ENCODE peak calls at places on chromosome 3, in four cellular contexts. One of them, this sample, is unnamed.

GRCh38 chr3:127473244-127474024 is 117.1 kb downstream of the TPRA1 start:
- DNase-seq in K562: peak; percentile 7
- DNase-seq in GM12878: no peak
- DNase-seq in HL-60: no peak
- DNase-seq in this sample: peak; percentile 50

GRCh38 chr3:55203486-55204010 is 275.7 kb upstream of the LRTM1 start:
- DNase-seq in K562: no peak
- DNase-seq in GM12878: no peak
- DNase-seq in HL-60: no peak
- DNase-seq in this sample: no peak

GRCh38 chr3:174783502-174783901 is 75.6 kb upstream of the NAALADL2 start:
- DNase-seq in K562: no peak
- DNase-seq in GM12878: no peak
- DNase-seq in HL-60: no peak
- DNase-seq in this sample: no peak

GRCh38 chr3:46297658-46298423 is 55.6 kb downstream of the CCR3 start:
- DNase-seq in K562: no peak
- DNase-seq in GM12878: no peak
- DNase-seq in HL-60: peak; percentile 43
- DNase-seq in this sample: no peak

GRCh38 chr3:79729096-79729495 is 38.7 kb downstream of the ROBO1 start:
- DNase-seq in K562: no peak
- DNase-seq in GM12878: no peak
- DNase-seq in HL-60: no peak
- DNase-seq in this sample: no peak

GRCh38 chr3:94862703-94863102 is 799.8 kb downstream of the NSUN3 start:
- DNase-seq in K562: peak; percentile 3
- DNase-seq in GM12878: no peak
- DNase-seq in HL-60: peak; percentile 31
- DNase-seq in this sample: no peak

GRCh38 chr3:66450389-66451022 is 50.3 kb downstream of the LRIG1 start:
- DNase-seq in K562: no peak
- DNase-seq in GM12878: no peak
- DNase-seq in HL-60: no peak
- DNase-seq in this sample: no peak

GRCh38 chr3:171862993-171863521 is 19.9 kb downstream of the TMEM212 start:
- DNase-seq in K562: no peak
- DNase-seq in GM12878: no peak
- DNase-seq in HL-60: no peak
- DNase-seq in this sample: no peak

GRCh38 chr3:4575413-4575812 is 82.3 kb downstream of the ITPR1 start:
- DNase-seq in K562: no peak
- DNase-seq in GM12878: no peak
- DNase-seq in HL-60: no peak
- DNase-seq in this sample: no peak

GRCh38 chr3:86937306-86937791 is 53.6 kb downstream of the VGLL3 start:
- DNase-seq in K562: no peak
- DNase-seq in GM12878: no peak
- DNase-seq in HL-60: no peak
- DNase-seq in this sample: no peak

GRCh38 chr3:184337315-184337714 is at the start of gene FAM131A:
- DNase-seq in K562: no peak
- DNase-seq in GM12878: no peak
- DNase-seq in HL-60: no peak
- DNase-seq in this sample: no peak

GRCh38 chr3:49602877-49603411 is 48.7 kb downstream of the BSN start:
- DNase-seq in K562: no peak
- DNase-seq in GM12878: no peak
- DNase-seq in HL-60: no peak
- DNase-seq in this sample: no peak

GRCh38 chr3:43106293-43106628 is 382 bp upstream of the POMGNT2 start:
- DNase-seq in K562: no peak
- DNase-seq in GM12878: no peak
- DNase-seq in HL-60: no peak
- DNase-seq in this sample: no peak

GRCh38 chr3:195102609-195103467 is 168.1 kb downstream of the XXYLT1 start:
- DNase-seq in K562: peak; percentile 61
- DNase-seq in GM12878: no peak
- DNase-seq in HL-60: no peak
- DNase-seq in this sample: no peak

GRCh38 chr3:132593241-132593949 is 3.7 kb upstream of the ACKR4 start:
- DNase-seq in K562: no peak
- DNase-seq in GM12878: no peak
- DNase-seq in HL-60: no peak
- DNase-seq in this sample: no peak

GRCh38 chr3:9147896-9148267 is 101.6 kb downstream of the SRGAP3 start:
- DNase-seq in K562: no peak
- DNase-seq in GM12878: no peak
- DNase-seq in HL-60: no peak
- DNase-seq in this sample: no peak

GRCh38 chr3:132660056-132660744 is at the start of gene UBA5:
- DNase-seq in K562: peak; percentile 75
- DNase-seq in GM12878: peak; percentile 30
- DNase-seq in HL-60: peak; percentile 74
- DNase-seq in this sample: peak; percentile 69

GRCh38 chr3:53420831-53421230 is 73.5 kb upstream of the DCP1A start:
- DNase-seq in K562: no peak
- DNase-seq in GM12878: no peak
- DNase-seq in HL-60: no peak
- DNase-seq in this sample: no peak
- TF ChIP-seq SPI1 in K562: no peak
- TF ChIP-seq SPI1 in GM12878: no peak
- TF ChIP-seq SPI1 in HL-60: no peak
- TF ChIP-seq SPI1 in this sample: no peak

GRCh38 chr3:186966406-186966805 is 36.1 kb downstream of the ST6GAL1 start:
- DNase-seq in K562: no peak
- DNase-seq in GM12878: no peak
- DNase-seq in HL-60: no peak
- DNase-seq in this sample: no peak

GRCh38 chr3:186965141-186965879 is 35.0 kb downstream of the ST6GAL1 start:
- DNase-seq in K562: no peak
- DNase-seq in GM12878: peak; percentile 43
- DNase-seq in HL-60: no peak
- DNase-seq in this sample: no peak

GRCh38 chr3:186964629-186965028 is 34.3 kb downstream of the ST6GAL1 start:
- DNase-seq in K562: no peak
- DNase-seq in GM12878: no peak
- DNase-seq in HL-60: no peak
- DNase-seq in this sample: no peak

GRCh38 chr3:186969607-186970006 is 39.3 kb downstream of the ST6GAL1 start:
- DNase-seq in K562: no peak
- DNase-seq in GM12878: no peak
- DNase-seq in HL-60: no peak
- DNase-seq in this sample: no peak

GRCh38 chr3:186967686-186968085 is 37.4 kb downstream of the ST6GAL1 start:
- DNase-seq in K562: no peak
- DNase-seq in GM12878: no peak
- DNase-seq in HL-60: peak; percentile 36
- DNase-seq in this sample: no peak
- TF ChIP-seq SPI1 in K562: no peak
- TF ChIP-seq SPI1 in GM12878: no peak
- TF ChIP-seq SPI1 in HL-60: no peak
- TF ChIP-seq SPI1 in this sample: no peak

DNA sequence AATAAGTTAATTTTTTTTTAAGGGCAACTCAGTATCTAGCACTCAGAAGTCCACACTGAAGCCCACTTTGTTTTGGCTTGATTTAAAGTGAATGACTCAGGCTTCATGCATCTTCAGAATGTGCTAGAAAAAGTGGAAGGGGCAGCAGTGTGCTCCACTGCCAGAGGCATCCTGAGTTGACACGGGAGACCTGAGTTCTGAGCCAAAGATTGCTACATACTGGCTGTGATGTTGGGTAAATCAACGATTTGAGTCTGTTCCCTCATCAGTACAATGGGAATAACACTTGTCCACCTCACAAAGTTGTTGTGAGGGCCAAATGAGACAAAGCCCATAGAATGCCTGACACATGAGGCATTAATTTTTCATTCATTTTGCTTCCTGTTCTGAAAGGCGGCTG is 19.0 kb downstream of the TMEM43 start:
- DNase-seq in K562: no peak
- DNase-seq in GM12878: no peak
- DNase-seq in HL-60: peak; percentile 51
- DNase-seq in this sample: no peak
- TF ChIP-seq SPI1 in K562: no peak
- TF ChIP-seq SPI1 in GM12878: no peak
- TF ChIP-seq SPI1 in HL-60: no peak
- TF ChIP-seq SPI1 in this sample: no peak

GRCh38 chr3:114586119-114586518 is 292.3 kb downstream of the TIGIT start:
- DNase-seq in K562: no peak
- DNase-seq in GM12878: no peak
- DNase-seq in HL-60: no peak
- DNase-seq in this sample: no peak
- TF ChIP-seq SPI1 in K562: no peak
- TF ChIP-seq SPI1 in GM12878: no peak
- TF ChIP-seq SPI1 in HL-60: no peak
- TF ChIP-seq SPI1 in this sample: no peak

GRCh38 chr3:17730318-17730967 is 12.0 kb downstream of the TBC1D5 start:
- DNase-seq in K562: peak; percentile 98
- DNase-seq in GM12878: no peak
- DNase-seq in HL-60: no peak
- DNase-seq in this sample: no peak
- TF ChIP-seq SPI1 in K562: no peak
- TF ChIP-seq SPI1 in GM12878: no peak
- TF ChIP-seq SPI1 in HL-60: no peak
- TF ChIP-seq SPI1 in this sample: no peak

GRCh38 chr3:170002231-170002630 is 35.6 kb upstream of the GPR160 start:
- DNase-seq in K562: no peak
- DNase-seq in GM12878: no peak
- DNase-seq in HL-60: no peak
- DNase-seq in this sample: no peak
- TF ChIP-seq SPI1 in K562: no peak
- TF ChIP-seq SPI1 in GM12878: no peak
- TF ChIP-seq SPI1 in HL-60: no peak
- TF ChIP-seq SPI1 in this sample: no peak

DNA sequence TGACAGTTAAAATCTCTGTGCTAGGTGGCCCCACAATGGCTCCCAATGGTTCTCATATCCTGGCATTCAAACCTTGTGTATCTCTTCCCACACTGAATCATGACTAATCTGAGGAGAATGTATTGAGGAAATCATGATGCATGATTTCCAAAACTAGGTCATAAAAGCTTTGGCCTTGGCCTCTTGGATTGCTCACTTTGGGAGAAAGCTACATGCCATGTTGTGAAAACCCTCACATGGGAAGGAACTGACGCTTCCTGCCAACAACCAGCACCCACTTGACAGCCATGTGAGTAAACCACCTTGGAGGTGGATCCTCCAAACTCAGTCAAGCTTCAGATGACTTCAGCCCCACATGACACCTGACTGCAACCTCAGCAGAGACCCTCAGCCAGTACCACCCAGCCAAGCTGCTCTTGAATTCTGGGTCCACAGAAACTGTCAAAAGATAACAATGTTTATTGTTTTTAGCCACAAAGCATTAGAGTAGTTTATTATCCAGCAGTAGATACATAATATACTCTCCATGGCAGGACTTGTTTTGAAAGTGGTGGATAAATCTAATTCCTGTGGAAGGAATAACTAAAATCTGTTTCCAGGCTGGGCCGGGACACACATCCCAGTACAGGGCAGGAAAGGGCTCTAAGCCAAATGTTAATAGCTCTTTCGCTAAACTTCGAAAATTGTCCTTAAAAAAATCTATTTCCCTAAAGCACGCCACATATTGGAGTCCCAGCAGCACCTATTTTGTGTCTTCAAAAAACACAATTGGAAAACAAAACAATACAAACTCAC is 1.0 kb upstream of the ZNF620 start:
- DNase-seq in K562: no peak
- DNase-seq in GM12878: no peak
- DNase-seq in HL-60: no peak
- DNase-seq in this sample: no peak
- TF ChIP-seq SPI1 in K562: no peak
- TF ChIP-seq SPI1 in GM12878: no peak
- TF ChIP-seq SPI1 in HL-60: no peak
- TF ChIP-seq SPI1 in this sample: no peak

DNA sequence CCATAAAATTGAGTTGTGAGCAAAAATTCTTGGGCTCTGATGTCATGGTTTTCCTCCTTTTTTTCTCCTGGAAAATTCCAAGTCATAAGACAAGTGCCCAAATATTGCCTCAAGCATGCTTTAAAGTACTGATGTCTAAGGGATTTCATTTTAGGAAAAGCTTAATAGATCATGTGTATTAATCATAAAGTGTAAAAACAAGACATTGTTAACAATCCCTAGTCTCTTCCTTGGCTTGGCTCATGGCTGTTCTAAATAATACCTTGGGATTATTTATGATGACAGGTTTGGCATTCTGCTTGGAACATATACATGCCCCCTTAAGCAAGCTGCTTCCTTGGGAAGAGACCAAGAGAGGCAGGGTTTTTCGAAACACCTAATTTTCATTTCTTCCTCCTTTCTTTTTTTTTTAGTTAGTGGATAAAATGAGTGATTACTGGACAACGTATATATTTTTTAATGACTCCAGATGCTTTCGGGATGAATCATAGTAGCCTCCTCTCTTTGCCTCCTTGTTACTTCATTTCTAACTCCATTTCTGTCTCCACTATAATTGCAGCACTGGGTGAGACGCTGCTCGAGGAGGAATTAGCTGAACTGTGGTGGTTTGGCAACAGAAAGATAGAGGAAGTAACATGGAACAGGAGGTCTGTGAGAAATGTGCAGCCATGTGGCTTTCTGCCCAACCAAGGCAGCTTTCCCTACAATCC is 104.9 kb downstream of the TPRG1 start:
- DNase-seq in K562: no peak
- DNase-seq in GM12878: no peak
- DNase-seq in HL-60: peak; percentile 87
- DNase-seq in this sample: no peak
- TF ChIP-seq SPI1 in K562: no peak
- TF ChIP-seq SPI1 in GM12878: no peak
- TF ChIP-seq SPI1 in HL-60: no peak
- TF ChIP-seq SPI1 in this sample: no peak

GRCh38 chr3:14481646-14482036 is 58.5 kb downstream of the GRIP2 start:
- DNase-seq in K562: no peak
- DNase-seq in GM12878: no peak
- DNase-seq in HL-60: no peak
- DNase-seq in this sample: no peak
- TF ChIP-seq SPI1 in K562: no peak
- TF ChIP-seq SPI1 in GM12878: no peak
- TF ChIP-seq SPI1 in HL-60: no peak
- TF ChIP-seq SPI1 in this sample: no peak

DNA sequence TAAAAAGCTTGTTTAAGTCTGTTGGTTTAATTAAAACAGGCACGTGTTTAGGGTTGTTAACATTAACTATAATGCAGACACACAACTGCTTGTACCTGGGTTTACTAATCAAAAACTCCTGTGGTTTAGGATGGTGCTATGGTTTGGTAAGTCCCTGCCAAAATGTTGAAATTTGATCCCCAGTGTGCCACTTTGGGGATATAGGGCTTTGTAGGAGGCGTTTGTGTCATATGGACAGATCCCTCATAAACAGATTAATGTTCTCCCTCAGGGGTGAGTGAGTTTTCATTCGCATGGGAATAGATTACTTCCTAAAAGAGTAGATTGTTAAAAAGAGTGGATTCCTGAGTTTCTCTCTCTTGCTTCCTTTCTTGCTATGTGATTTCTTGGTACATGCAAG is 18.7 kb upstream of the GK5 start:
- DNase-seq in K562: no peak
- DNase-seq in GM12878: no peak
- DNase-seq in HL-60: no peak
- DNase-seq in this sample: no peak
- TF ChIP-seq SPI1 in K562: no peak
- TF ChIP-seq SPI1 in GM12878: no peak
- TF ChIP-seq SPI1 in HL-60: no peak
- TF ChIP-seq SPI1 in this sample: no peak

This sample was measured in GM12891.